ENCODE peak calls at places on chromosome 1, in five cellular contexts. Z, R, N, U and S are unnamed samples.

GRCh38 chr1:202037706-202038296 is 27.4 kb downstream of the ELF3 start:
- DNase-seq in Z (peak), R (no peak), N (no peak), U (no peak), S (no peak)

GRCh38 chr1:225554216-225554812 is 98.6 kb downstream of the ENAH start:
- DNase-seq in Z (no peak), R (peak), N (no peak), U (peak), S (peak)

GRCh38 chr1:201466492-201466891 is 2.5 kb downstream of the PHLDA3 start:
- DNase-seq in Z (peak), R (peak), N (no peak), U (no peak), S (no peak)

GRCh38 chr1:49319426-49319963 is 542.8 kb upstream of the BEND5 start:
- DNase-seq in Z (no peak), R (no peak), N (no peak), U (no peak), S (no peak)

GRCh38 chr1:183209533-183210158 is 23.6 kb downstream of the LAMC2 start:
- DNase-seq in Z (peak), R (peak), N (no peak), U (peak), S (peak)

GRCh38 chr1:25711555-25712298 is 88.3 kb upstream of the SELENON start:
- DNase-seq in Z (peak), R (no peak), N (no peak), U (no peak), S (no peak)

GRCh38 chr1:30400436-30400975 is 322.9 kb downstream of the MATN1 start:
- DNase-seq in Z (no peak), R (no peak), N (no peak), U (no peak), S (no peak)

GRCh38 chr1:30968220-30968971 is 59.8 kb upstream of the SDC3 start:
- DNase-seq in Z (no peak), R (no peak), N (no peak), U (no peak), S (no peak)

DNA sequence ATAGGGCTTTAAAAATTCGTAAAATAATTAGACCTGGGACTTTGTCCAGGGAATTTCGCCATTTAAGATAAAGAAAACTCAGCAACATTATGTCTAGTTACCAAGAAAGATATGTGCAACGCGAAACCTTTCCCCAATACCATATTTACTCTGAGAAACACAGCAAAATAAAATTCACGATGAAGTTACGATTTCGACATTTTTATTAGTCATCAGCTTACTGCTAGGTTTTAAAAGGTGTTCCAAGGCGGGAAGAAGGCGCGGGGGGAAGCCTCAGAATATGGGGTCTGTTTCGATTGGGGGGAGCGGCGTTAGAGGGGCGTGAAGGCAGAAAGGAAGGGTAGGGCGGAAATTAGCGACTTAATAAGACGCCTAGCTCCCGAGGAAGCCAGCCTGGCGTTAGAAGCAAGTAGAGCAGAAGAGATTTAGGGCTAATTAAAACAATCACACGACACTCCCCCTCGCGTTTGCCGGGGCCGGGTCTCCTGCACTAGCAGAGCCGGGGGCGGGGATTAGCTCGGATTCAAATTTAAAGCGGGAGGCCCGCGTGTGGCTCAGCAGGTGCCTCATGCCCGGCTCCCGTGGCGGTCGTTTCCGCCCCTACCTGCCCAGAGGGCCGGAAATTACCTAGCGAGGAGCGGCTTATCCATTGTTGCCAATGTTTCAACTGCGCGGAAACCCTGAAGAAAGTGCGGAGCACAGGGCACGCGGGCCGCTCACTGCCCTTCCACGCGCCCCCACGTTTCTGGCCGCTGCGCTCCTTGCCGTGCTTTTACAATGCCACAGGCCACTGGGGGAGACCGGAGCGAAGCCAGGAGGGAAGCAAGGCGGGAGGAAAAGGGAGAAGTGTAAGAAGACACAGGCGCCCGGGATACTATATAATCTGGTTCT is 795 bp upstream of the POU2F1 start:
- DNase-seq in Z (peak), R (peak), N (peak), U (peak), S (peak)
- TF ChIP-seq CTCF in Z (peak), R (no peak), N (no peak), U (peak), S (no peak)

GRCh38 chr1:6208723-6209660 is 3.1 kb downstream of the RNF207 start:
- DNase-seq in Z (peak), R (no peak), N (peak), U (no peak), S (peak)
- TF ChIP-seq CTCF in Z (peak), R (no peak), N (peak), U (no peak), S (peak)

GRCh38 chr1:236426215-236426614 is 32.1 kb downstream of the EDARADD start:
- DNase-seq in Z (no peak), R (no peak), N (no peak), U (no peak), S (no peak)

GRCh38 chr1:236421022-236421421 is 26.9 kb downstream of the EDARADD start:
- DNase-seq in Z (peak), R (peak), N (no peak), U (no peak), S (no peak)

GRCh38 chr1:236421850-236422516 is 27.9 kb downstream of the EDARADD start:
- DNase-seq in Z (no peak), R (no peak), N (no peak), U (no peak), S (no peak)

GRCh38 chr1:236422517-236422876 is 28.4 kb downstream of the EDARADD start:
- DNase-seq in Z (no peak), R (no peak), N (no peak), U (no peak), S (no peak)

GRCh38 chr1:236425031-236425663 is 31.1 kb downstream of the EDARADD start:
- DNase-seq in Z (no peak), R (no peak), N (no peak), U (peak), S (no peak)
- TF ChIP-seq CTCF in Z (no peak), R (no peak), N (no peak), U (no peak), S (no peak)

GRCh38 chr1:17141441-17142197 is 22.4 kb upstream of the PADI2 start:
- DNase-seq in Z (no peak), R (no peak), N (no peak), U (no peak), S (no peak)
- TF ChIP-seq CTCF in Z (no peak), R (no peak), N (no peak), U (no peak), S (no peak)

DNA sequence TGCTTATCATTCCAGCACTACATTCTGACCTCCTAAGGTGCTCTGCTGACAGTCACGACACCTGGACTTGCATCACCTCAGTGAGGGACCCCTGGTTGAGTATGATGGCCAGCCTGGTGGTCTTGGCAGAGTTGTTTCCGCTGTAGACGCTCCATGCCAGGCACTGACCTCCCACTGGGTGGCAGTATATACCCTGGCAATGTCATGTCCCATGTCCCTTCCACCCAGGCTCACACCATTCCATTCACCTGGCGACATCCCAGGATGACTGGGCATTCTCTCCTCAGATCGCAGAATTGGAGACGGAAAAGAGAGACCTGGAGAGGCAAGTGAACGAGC is 5.0 kb downstream of the DNALI1 start:
- DNase-seq in Z (peak), R (peak), N (peak), U (no peak), S (peak)
- TF ChIP-seq CTCF in Z (peak), R (peak), N (peak), U (peak), S (peak)